ENCODE peak calls at places on chromosomes 12 and 14, in seven cellular contexts. Y is fibroblast of the aortic adventitia, Z is GM23338, M is AG04450, I is IMR-90, X is MCF 10A, T is osteocyte. J is an unnamed sample.

GRCh38 chr14:101835166-101835557 is 73.7 kb downstream of the PPP2R5C start:
- DNase-seq in I (peak; percentile 34), Z (no peak), T (no peak), M (no peak), Y (no peak), X (no peak), J (peak; percentile 46)

GRCh38 chr12:115749485-115749884 is 528.0 kb downstream of the MED13L start:
- DNase-seq in T (no peak), Y (peak; percentile 57), Z (no peak), I (no peak), X (no peak), M (no peak), J (no peak)

GRCh38 chr14:74563621-74564159 is 48.3 kb downstream of the LTBP2 start:
- DNase-seq in X (no peak), T (no peak), I (peak; percentile 31), Y (no peak), Z (no peak), M (no peak), J (peak; percentile 34)

GRCh38 chr12:29200586-29200985 is 51.5 kb downstream of the FAR2 start:
- DNase-seq in X (no peak), I (no peak), Z (peak; percentile 6), T (no peak), M (no peak), Y (no peak), J (no peak)

GRCh38 chr12:57793920-57794319 is 11.3 kb downstream of the TSFM start:
- DNase-seq in M (no peak), Z (no peak), Y (peak; percentile 95), I (peak; percentile 90), T (no peak), X (peak; percentile 74), J (peak; percentile 78)

GRCh38 chr12:57732726-57733593 is 5.6 kb downstream of the AGAP2 start:
- DNase-seq in X (no peak), M (no peak), Z (no peak), I (peak; percentile 14), T (no peak), Y (no peak), J (peak; percentile 28)

GRCh38 chr12:12032260-12032761 is 38.4 kb upstream of the BCL2L14 start:
- DNase-seq in Z (no peak), Y (no peak), X (no peak), T (peak; percentile 76), M (no peak), I (no peak), J (no peak)

GRCh38 chr12:3224530-3224903 is 147.3 kb downstream of the TSPAN9 start:
- DNase-seq in M (no peak), T (no peak), Z (no peak), Y (no peak), I (no peak), X (no peak), J (no peak)

GRCh38 chr12:46266869-46267617 is 1.8 kb downstream of the SLC38A1 start:
- DNase-seq in M (no peak), T (no peak), Y (peak; percentile 67), Z (peak; percentile 75), X (peak; percentile 53), I (peak; percentile 64), J (peak; percentile 74)

GRCh38 chr14:77457522-77458248 is at the start of the genes AHSA1 and VIPAS39:
- DNase-seq in Z (peak; percentile 100), Y (peak; percentile 99), T (peak; percentile 97), M (peak; percentile 98), I (peak; percentile 99), X (peak; percentile 99), J (peak; percentile 99)

GRCh38 chr14:74572829-74573360 is 39.1 kb downstream of the LTBP2 start:
- DNase-seq in M (no peak), I (peak; percentile 65), Y (no peak), Z (no peak), X (peak; percentile 86), T (no peak), J (no peak)

GRCh38 chr12:71504471-71504852 is 64.9 kb downstream of the LGR5 start:
- DNase-seq in Z (no peak), X (no peak), I (no peak), M (no peak), Y (no peak), T (no peak), J (no peak)

GRCh38 chr12:93001407-93001806 is 72.3 kb upstream of the EEA1 start:
- DNase-seq in I (no peak), T (no peak), Y (no peak), X (no peak), M (no peak), Z (no peak), J (no peak)

GRCh38 chr12:82047480-82047879 is 288.3 kb upstream of the PPFIA2 start:
- DNase-seq in Z (no peak), I (no peak), T (no peak), M (no peak), Y (peak; percentile 1), X (peak; percentile 31), J (no peak)

GRCh38 chr12:111107392-111108178 is 187.2 kb upstream of the MYL2 start:
- DNase-seq in I (no peak), M (no peak), T (no peak), Y (no peak), X (no peak), Z (no peak), J (no peak)

GRCh38 chr14:55847766-55848165 is 267.8 kb downstream of the KTN1 start:
- DNase-seq in Y (peak; percentile 39), Z (no peak), X (no peak), I (peak; percentile 72), T (no peak), M (no peak), J (peak; percentile 61)

GRCh38 chr12:53636641-53637040 is 10.5 kb upstream of the ATF7 start:
- DNase-seq in Y (no peak), M (no peak), X (no peak), I (no peak), Z (no peak), T (no peak), J (no peak)

GRCh38 chr12:104790296-104791125 is 167.6 kb downstream of the SLC41A2 start:
- DNase-seq in X (peak; percentile 19), Y (no peak), T (no peak), I (peak; percentile 3), M (no peak), Z (peak; percentile 80), J (peak; percentile 29)

GRCh38 chr12:1212529-1212928 is 221.5 kb downstream of the ERC1 start:
- DNase-seq in Y (no peak), Z (peak; percentile 69), T (no peak), I (no peak), M (no peak), X (no peak), J (no peak)

GRCh38 chr14:77098470-77099353 is 654 bp downstream of the CIPC start:
- DNase-seq in T (peak; percentile 86), Y (no peak), M (no peak), Z (peak; percentile 55), I (no peak), X (peak; percentile 64), J (no peak)

GRCh38 chr12:46657416-46658411 is 168.1 kb downstream of the SLC38A4 start:
- DNase-seq in T (no peak), I (peak; percentile 59), M (no peak), Z (no peak), Y (peak; percentile 51), X (no peak), J (peak; percentile 41)

GRCh38 chr12:131923260-131923659 is 5.8 kb upstream of the PUS1 start:
- DNase-seq in X (no peak), I (no peak), M (no peak), Y (no peak), Z (no peak), T (no peak), J (no peak)

GRCh38 chr12:57694459-57695019 is 607 bp downstream of the OS9 start:
- DNase-seq in T (no peak), M (no peak), Z (no peak), I (no peak), Y (no peak), X (no peak), J (peak; percentile 9)

GRCh38 chr12:49279706-49280159 is 14.9 kb downstream of the TUBA1C start:
- DNase-seq in I (no peak), X (peak; percentile 25), T (no peak), Z (peak; percentile 66), Y (no peak), M (no peak), J (no peak)

GRCh38 chr12:60947533-60947932 is 1312.7 kb upstream of the USP15 start:
- DNase-seq in Z (no peak), T (no peak), I (no peak), M (no peak), X (peak; percentile 4), Y (no peak), J (no peak)

GRCh38 chr14:87002831-87003230 is 990.2 kb downstream of the GALC start:
- DNase-seq in X (no peak), M (no peak), Z (no peak), T (no peak), Y (peak; percentile 24), I (peak; percentile 5), J (no peak)
- TF ChIP-seq CTCF in X (no peak), M (peak; percentile 38), Z (no peak), T (peak; percentile 45), Y (peak; percentile 16), I (peak; percentile 33), J (no peak)

DNA sequence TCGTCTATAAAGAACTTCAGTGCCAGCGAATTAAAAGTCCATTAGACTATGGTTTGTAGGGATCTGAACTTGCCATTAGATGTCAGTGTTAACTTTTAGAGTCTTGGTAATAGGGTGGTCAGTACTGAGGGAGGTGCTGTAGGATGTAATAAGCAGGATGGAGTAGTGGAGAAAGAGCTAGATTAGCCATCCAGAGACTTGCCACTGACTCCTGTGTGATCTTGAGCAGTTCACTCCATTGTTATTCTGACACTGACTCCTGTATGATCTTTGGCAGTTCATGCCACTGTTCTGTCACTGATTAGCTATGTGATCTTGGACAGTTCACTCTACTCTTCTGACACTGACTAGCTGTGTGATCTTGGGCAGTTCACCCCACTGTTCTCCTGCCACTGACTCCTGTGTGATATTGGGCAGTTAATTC is 133.6 kb downstream of the TTLL5 start:
- DNase-seq in M (peak; percentile 33), T (no peak), I (peak; percentile 72), Z (peak; percentile 24), X (peak; percentile 26), Y (peak; percentile 90), J (peak; percentile 91)
- TF ChIP-seq CTCF in M (peak; percentile 68), T (peak; percentile 74), I (peak; percentile 65), Z (peak; percentile 50), X (peak; percentile 24), Y (peak; percentile 70), J (peak; percentile 53)

DNA sequence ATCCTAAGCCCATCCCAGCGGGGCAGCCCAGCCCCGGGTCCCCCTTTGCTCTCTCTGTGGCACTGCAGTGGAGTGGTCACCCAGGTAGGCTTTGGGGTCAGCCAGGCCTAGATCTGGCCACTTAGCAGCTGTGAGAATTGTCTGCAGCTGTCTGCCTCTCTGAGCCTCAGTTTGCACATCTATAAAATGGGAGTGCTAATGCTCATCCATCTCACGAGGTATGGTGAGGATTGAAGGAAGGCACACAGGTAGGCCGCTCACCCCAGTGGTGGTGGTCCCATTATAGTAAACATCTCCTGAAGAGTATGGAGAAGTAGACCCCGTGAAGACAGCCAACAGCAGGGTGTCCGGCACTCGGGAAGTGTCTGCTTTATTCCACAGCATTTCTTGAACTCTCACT is 9.2 kb downstream of the FOXN4 start:
- DNase-seq in M (no peak), Z (no peak), I (no peak), Y (no peak), T (no peak), X (no peak), J (no peak)
- TF ChIP-seq CTCF in M (no peak), Z (no peak), I (no peak), Y (no peak), T (no peak), X (no peak), J (no peak)

DNA sequence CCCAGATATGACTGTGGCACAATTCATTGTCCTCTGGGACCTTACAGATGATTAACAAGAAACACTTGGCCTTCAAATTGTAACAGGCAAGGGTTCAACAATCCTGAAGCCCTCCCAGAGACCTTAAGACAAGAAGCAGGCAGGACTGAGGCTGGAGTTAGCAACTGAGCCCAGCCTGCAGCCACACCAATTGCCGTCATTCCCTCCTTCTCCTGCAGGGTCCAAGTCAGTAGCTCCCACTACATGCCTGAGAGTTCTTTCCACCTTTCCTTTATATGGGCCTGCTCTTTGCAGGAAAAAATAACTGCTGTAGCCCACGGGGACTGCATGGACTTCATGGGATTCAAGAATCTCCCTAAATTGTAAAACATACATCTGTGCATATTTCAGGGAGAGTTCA is 2.4 kb upstream of the SERPINA4 start:
- DNase-seq in M (no peak), Z (no peak), Y (no peak), T (no peak), X (no peak), I (no peak), J (no peak)
- TF ChIP-seq CTCF in M (no peak), Z (no peak), Y (no peak), T (no peak), X (no peak), I (no peak), J (no peak)

J was measured in cardiac fibroblast.